ENCODE peak calls at places on chromosomes 13 and 19, in five cellular contexts. Q is H1, B is IMR-90, X is H9, I is mesenchymal stem cell. E is an unnamed sample.

GRCh38 chr19:40629346-40629745 is 28.2 kb downstream of the LTBP4 start:
- DNase-seq in Q (no peak), B (no peak), X (no peak), I (no peak), E (no peak)

GRCh38 chr19:41646589-41647204 is 19.8 kb upstream of the CEACAM4 start:
- DNase-seq in Q (no peak), B (no peak), X (no peak), I (no peak), E (peak; percentile 3)

GRCh38 chr19:2084993-2085720 is 11.0 kb downstream of the MOB3A start:
- DNase-seq in Q (no peak), B (no peak), X (no peak), I (peak; percentile 76), E (peak; percentile 62)

GRCh38 chr13:85693889-85694511 is 105.2 kb downstream of the SLITRK6 start:
- DNase-seq in Q (no peak), B (peak; percentile 44), X (no peak), I (peak; percentile 67), E (no peak)

GRCh38 chr13:114045113-114045735 is 71.3 kb upstream of the C13orf46 start:
- DNase-seq in Q (no peak), B (no peak), X (no peak), I (no peak), E (no peak)

GRCh38 chr13:99432637-99433542 is 68.4 kb upstream of the TM9SF2 start:
- DNase-seq in Q (peak; percentile 54), B (peak; percentile 73), X (peak; percentile 81), I (peak; percentile 91), E (peak; percentile 76)

GRCh38 chr19:30091456-30091855 is 149.4 kb downstream of the URI1 start:
- DNase-seq in Q (no peak), B (no peak), X (no peak), I (no peak), E (no peak)

GRCh38 chr19:2680808-2681207 is 21.7 kb downstream of the GNG7 start:
- DNase-seq in Q (no peak), B (no peak), X (no peak), I (no peak), E (no peak)

GRCh38 chr19:45638930-45639729 is at the start of gene EML2:
- DNase-seq in Q (no peak), B (no peak), X (peak; percentile 95), I (peak; percentile 38), E (peak; percentile 49)

GRCh38 chr19:47778089-47778953 is at the start of gene SELENOW:
- DNase-seq in Q (peak; percentile 46), B (peak; percentile 46), X (peak; percentile 86), I (peak; percentile 79), E (peak; percentile 84)

GRCh38 chr13:45179428-45179827 is 21.4 kb downstream of the KCTD4 start:
- DNase-seq in Q (no peak), B (peak; percentile 63), X (no peak), I (no peak), E (no peak)

GRCh38 chr19:52086481-52086880 is 9.1 kb downstream of the ZNF841 start:
- DNase-seq in Q (no peak), B (peak; percentile 30), X (no peak), I (no peak), E (no peak)

GRCh38 chr13:31242342-31242741 is 42.6 kb downstream of the B3GLCT start:
- DNase-seq in Q (no peak), B (no peak), X (no peak), I (no peak), E (no peak)

GRCh38 chr13:94711561-94712286 is 621 bp downstream of the SOX21 start:
- DNase-seq in Q (no peak), B (no peak), X (peak; percentile 54), I (peak; percentile 33), E (no peak)

GRCh38 chr13:75566658-75567057 is 17.1 kb downstream of the UCHL3 start:
- DNase-seq in Q (no peak), B (peak; percentile 71), X (no peak), I (peak; percentile 49), E (peak; percentile 28)

GRCh38 chr13:67841071-67841470 is 610.9 kb upstream of the PCDH9 start:
- DNase-seq in Q (peak; percentile 29), B (no peak), X (peak; percentile 76), I (no peak), E (no peak)

GRCh38 chr13:104843328-104843727 is 1692.1 kb downstream of the EFNB2 start:
- DNase-seq in Q (no peak), B (no peak), X (no peak), I (no peak), E (no peak)

GRCh38 chr13:110565296-110565695 is 3.8 kb upstream of the RAB20 start:
- DNase-seq in Q (no peak), B (no peak), X (no peak), I (no peak), E (no peak)

GRCh38 chr19:15280915-15281683 is 48.9 kb upstream of the EPHX3 start:
- DNase-seq in Q (no peak), B (peak; percentile 89), X (no peak), I (peak; percentile 88), E (peak; percentile 99)

GRCh38 chr13:110226051-110226562 is 80.8 kb downstream of the COL4A1 start:
- DNase-seq in Q (no peak), B (peak; percentile 64), X (no peak), I (peak; percentile 77), E (peak; percentile 63)

GRCh38 chr13:78410164-78410563 is 193.2 kb downstream of the POU4F1 start:
- DNase-seq in Q (no peak), B (no peak), X (no peak), I (no peak), E (no peak)

GRCh38 chr13:110529522-110530311 is 31.8 kb downstream of the RAB20 start:
- DNase-seq in Q (no peak), B (no peak), X (no peak), I (no peak), E (no peak)

GRCh38 chr13:52371736-52372247 is 34.2 kb downstream of the THSD1 start:
- DNase-seq in Q (no peak), B (peak; percentile 63), X (no peak), I (peak; percentile 22), E (no peak)

GRCh38 chr19:41548954-41549688 is 26.8 kb upstream of the CEACAM21 start:
- DNase-seq in Q (no peak), B (no peak), X (no peak), I (peak; percentile 8), E (no peak)

GRCh38 chr19:49337267-49338022 is 2.2 kb downstream of the CD37 start:
- DNase-seq in Q (no peak), B (no peak), X (peak; percentile 10), I (no peak), E (no peak)

GRCh38 chr19:18440421-18440877 is 2.5 kb upstream of the ISYNA1 start:
- DNase-seq in Q (no peak), B (no peak), X (no peak), I (no peak), E (peak; percentile 35)

GRCh38 chr13:106088094-106088493 is 447.4 kb downstream of the EFNB2 start:
- DNase-seq in Q (no peak), B (peak; percentile 11), X (no peak), I (no peak), E (no peak)

GRCh38 chr19:34984287-34984686 is 15.8 kb upstream of the GRAMD1A start:
- DNase-seq in Q (no peak), B (no peak), X (no peak), I (no peak), E (no peak)

DNA sequence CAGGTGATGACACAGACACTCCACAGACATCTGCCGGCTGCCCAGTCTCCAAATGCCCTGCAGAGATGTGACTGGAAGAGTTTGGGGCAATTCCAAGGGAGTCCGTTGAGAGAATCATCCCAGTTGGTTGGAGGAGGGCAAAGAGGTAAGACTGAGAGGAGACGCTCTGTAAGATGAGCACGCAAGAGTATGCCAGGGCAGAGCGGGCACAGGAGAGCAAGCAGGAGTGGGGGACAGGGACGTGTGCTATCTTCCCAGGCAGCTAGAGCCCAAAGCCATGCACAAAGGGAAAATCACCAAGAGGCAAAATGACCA is 156.3 kb upstream of the TSHZ3 start:
- DNase-seq in Q (no peak), B (no peak), X (no peak), I (no peak), E (no peak)
- H3K14ac ChIP-seq in Q (no peak overlapping the region), B (no peak overlapping the region), X (no peak overlapping the region), I (no peak overlapping the region), E (no peak overlapping the region)

GRCh38 chr13:30113531-30113930 is 193.8 kb downstream of the KATNAL1 start:
- DNase-seq in Q (no peak), B (no peak), X (no peak), I (no peak), E (no peak)

GRCh38 chr13:30112602-30113435 is 194.5 kb downstream of the KATNAL1 start:
- DNase-seq in Q (peak; percentile 43), B (peak; percentile 85), X (peak; percentile 81), I (peak; percentile 86), E (peak; percentile 60)

GRCh38 chr13:30114586-30115256 is 192.6 kb downstream of the KATNAL1 start:
- DNase-seq in Q (peak; percentile 80), B (peak; percentile 82), X (peak; percentile 92), I (peak; percentile 79), E (peak; percentile 96)

GRCh38 chr13:30115257-30115600 is 192.1 kb downstream of the KATNAL1 start:
- DNase-seq in Q (no peak), B (no peak), X (no peak), I (no peak), E (no peak)

DNA sequence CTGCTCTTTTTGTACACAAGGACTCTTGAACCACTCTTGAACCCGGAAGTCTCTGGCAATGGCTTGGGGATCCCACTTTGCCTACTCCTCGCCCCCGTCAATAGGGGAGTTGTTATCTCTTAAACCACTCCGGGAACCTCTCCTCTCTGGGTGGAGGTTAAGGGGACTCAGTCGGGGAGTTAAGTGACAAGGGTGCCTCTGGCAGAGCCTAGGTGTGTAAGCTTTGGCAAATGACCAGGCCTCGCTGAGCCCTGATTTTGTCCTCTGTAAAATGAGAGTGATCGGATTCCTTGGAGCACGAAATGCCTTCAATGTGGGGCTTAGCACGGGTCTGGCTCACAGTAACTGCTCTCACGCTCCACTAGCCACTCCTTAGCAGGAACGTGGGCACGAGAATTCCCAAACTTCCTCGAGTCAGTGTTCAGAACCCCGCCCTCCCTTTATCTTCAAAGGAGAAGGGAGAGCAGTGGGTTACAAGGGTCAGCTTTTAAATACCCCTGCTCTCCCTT is 193.3 kb downstream of the KATNAL1 start:
- DNase-seq in Q (no peak), B (no peak), X (peak; percentile 32), I (no peak), E (peak; percentile 18)
- H2BK120ac ChIP-seq in Q (no peak overlapping the region), B (no peak overlapping the region), X (no peak overlapping the region), I (peak overlapping the region; percentile 39), E (peak overlapping the region; percentile 90)

GRCh38 chr19:17419491-17420266 is at the start of gene MVB12A:
- DNase-seq in Q (peak; percentile 99), B (peak; percentile 99), X (peak; percentile 99), I (peak; percentile 99), E (peak; percentile 98)
- H4K91ac ChIP-seq in Q (peak within 1 kb of the TSS; percentile 91), B (peak within 1 kb of the TSS; percentile 71), X (no peak within 1 kb of the TSS), I (peak within 1 kb of the TSS; percentile 97), E (peak within 1 kb of the TSS; percentile 88)

DNA sequence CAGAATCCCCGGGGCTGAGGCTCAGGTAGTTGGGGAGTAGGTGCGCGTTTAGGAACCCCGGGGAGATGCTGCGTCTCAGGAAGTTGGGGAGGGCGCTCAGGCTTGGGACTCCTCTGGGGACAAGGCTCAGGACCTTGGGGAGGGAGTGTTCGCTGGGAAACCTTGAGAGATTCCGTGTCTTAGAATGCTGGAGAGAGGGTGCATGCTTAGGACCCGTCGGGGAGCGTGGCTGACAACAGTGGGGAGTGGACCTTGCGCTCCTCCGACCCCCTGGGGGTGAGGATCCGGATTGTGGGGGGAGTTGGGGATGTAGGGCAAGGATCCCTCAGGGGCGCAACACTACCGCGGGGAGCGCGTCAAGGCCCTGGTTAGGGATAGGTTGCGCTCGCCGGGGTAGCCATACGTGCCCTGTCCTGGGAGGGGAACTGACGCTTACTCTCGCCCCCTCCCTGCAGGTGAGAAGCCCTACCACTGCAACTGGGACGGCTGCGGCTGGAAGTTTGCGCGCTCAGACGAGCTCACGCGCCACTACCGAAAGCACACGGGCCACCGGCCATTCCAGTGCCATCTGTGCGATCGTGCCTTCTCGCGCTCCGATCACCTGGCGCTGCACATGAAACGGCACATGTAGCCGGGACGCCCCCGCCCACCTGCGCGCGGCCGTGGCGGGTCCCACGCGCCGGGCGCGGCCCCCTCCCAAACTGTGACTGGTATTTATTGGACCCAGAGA is 1.9 kb downstream of the KLF2 start:
- DNase-seq in Q (no peak), B (no peak), X (peak; percentile 67), I (peak; percentile 47), E (peak; percentile 20)
- H3K14ac ChIP-seq in Q (no peak overlapping the region), B (peak overlapping the region; percentile 76), X (no peak overlapping the region), I (no peak overlapping the region), E (no peak overlapping the region)